ENCODE peak calls at places on chromosomes 7 and 10, in nine cellular contexts. P is NCI-H1417, T is AG08396, R is HuH-7, M is A172, W is PC-3, B is ureter, D is posterior cingulate gyrus, L is NCI-H345. F is an unnamed sample.

GRCh38 chr7:43513236-43513635 is 69.7 kb upstream of the STK17A start:
- DNase-seq in L (peak; percentile 89), M (no peak), R (no peak), W (no peak), T (no peak), P (peak; percentile 69), B (no peak), D (no peak), F (no peak)

GRCh38 chr7:57414852-57415251 is 35.1 kb upstream of the ZNF716 start:
- DNase-seq in M (no peak), T (no peak), L (no peak), B (no peak), R (no peak), D (no peak), W (no peak), P (no peak), F (no peak)

GRCh38 chr10:28891058-28891713 is 213.9 kb downstream of the BAMBI start:
- DNase-seq in T (no peak), B (no peak), W (peak; percentile 74), D (no peak), P (no peak), R (no peak), L (no peak), M (peak; percentile 12), F (peak; percentile 60)

GRCh38 chr10:89869180-89869579 is 167.8 kb downstream of the KIF20B start:
- DNase-seq in B (no peak), D (no peak), R (no peak), L (no peak), T (no peak), W (no peak), P (no peak), M (peak; percentile 31), F (no peak)

GRCh38 chr7:15692621-15693020 is 6.1 kb upstream of the MEOX2 start:
- DNase-seq in L (no peak), D (no peak), R (no peak), M (no peak), P (no peak), W (no peak), B (no peak), T (no peak), F (no peak)

GRCh38 chr7:54880326-54880989 is 121.4 kb upstream of the SEC61G start:
- DNase-seq in D (no peak), L (no peak), B (no peak), W (no peak), P (no peak), M (no peak), T (no peak), R (no peak), F (no peak)

GRCh38 chr10:30392564-30392990 is 41.4 kb upstream of the MAP3K8 start:
- DNase-seq in D (peak; percentile 67), M (peak; percentile 74), P (peak; percentile 65), T (peak; percentile 85), B (peak; percentile 70), R (peak; percentile 95), W (peak; percentile 75), L (peak; percentile 45), F (peak; percentile 59)

GRCh38 chr7:136958016-136958415 is 89.6 kb downstream of the CHRM2 start:
- DNase-seq in L (no peak), M (no peak), T (no peak), B (no peak), D (no peak), W (no peak), P (no peak), R (no peak), F (no peak)

GRCh38 chr10:80356563-80356999 is at the start of the genes DYDC1 and DYDC2:
- DNase-seq in M (no peak), D (no peak), P (peak; percentile 91), B (no peak), W (no peak), T (peak; percentile 36), R (no peak), L (peak; percentile 87), F (peak; percentile 56)

GRCh38 chr7:82044497-82045080 is 274.7 kb upstream of the HGF start:
- DNase-seq in W (peak; percentile 66), L (peak; percentile 67), T (no peak), P (peak; percentile 88), R (no peak), D (no peak), M (peak; percentile 51), B (peak; percentile 44), F (no peak)

GRCh38 chr7:6242561-6242960 is 29.9 kb downstream of the CYTH3 start:
- DNase-seq in L (no peak), T (no peak), P (no peak), W (no peak), B (no peak), R (no peak), D (no peak), M (peak; percentile 34), F (no peak)

GRCh38 chr7:100683659-100684533 is 10.2 kb downstream of the GIGYF1 start:
- DNase-seq in B (no peak), W (no peak), L (no peak), T (peak; percentile 10), P (no peak), M (no peak), D (no peak), R (no peak), F (no peak)

GRCh38 chr10:91088300-91089140 is 131.9 kb upstream of the PCGF5 start:
- DNase-seq in T (no peak), L (no peak), R (peak; percentile 8), P (peak; percentile 21), M (no peak), D (no peak), B (no peak), W (peak; percentile 29), F (no peak)

GRCh38 chr7:106891545-106892410 is 26.7 kb downstream of the PIK3CG start:
- DNase-seq in R (no peak), B (no peak), P (peak; percentile 45), W (no peak), T (no peak), M (no peak), L (peak; percentile 80), D (no peak), F (no peak)

GRCh38 chr7:122155566-122155965 is 11.5 kb upstream of the AASS start:
- DNase-seq in R (no peak), B (no peak), M (no peak), L (no peak), D (no peak), W (no peak), T (peak; percentile 12), P (no peak), F (no peak)

GRCh38 chr7:16810573-16810972 is 5.8 kb upstream of the AGR2 start:
- DNase-seq in T (no peak), P (peak; percentile 23), B (no peak), D (no peak), L (no peak), M (no peak), W (peak; percentile 76), R (no peak), F (no peak)

GRCh38 chr7:102253076-102253972 is 33.3 kb upstream of the SH2B2 start:
- DNase-seq in R (no peak), B (no peak), T (no peak), M (no peak), P (no peak), D (no peak), L (no peak), W (no peak), F (no peak)

GRCh38 chr7:27198871-27199801 is 755 bp downstream of the HOXA13 start:
- DNase-seq in P (peak; percentile 80), T (no peak), B (no peak), R (no peak), W (peak; percentile 20), M (no peak), L (peak; percentile 31), D (no peak), F (peak; percentile 40)

GRCh38 chr10:103548581-103549348 is 55.3 kb downstream of the NEURL1 start:
- DNase-seq in P (peak; percentile 78), B (no peak), W (no peak), D (no peak), T (no peak), M (no peak), L (peak; percentile 86), R (no peak), F (no peak)

GRCh38 chr10:105187243-105187642 is 546.2 kb downstream of the SORCS3 start:
- DNase-seq in M (peak; percentile 21), P (no peak), R (no peak), L (no peak), W (no peak), B (no peak), D (no peak), T (no peak), F (no peak)

GRCh38 chr7:22185559-22185958 is 171.4 kb downstream of the RAPGEF5 start:
- DNase-seq in B (no peak), D (no peak), W (no peak), M (no peak), L (no peak), R (no peak), P (peak; percentile 59), T (no peak), F (no peak)

GRCh38 chr7:50650057-50650664 is 85.0 kb upstream of the DDC start:
- DNase-seq in W (no peak), B (no peak), M (no peak), R (no peak), P (no peak), L (no peak), T (no peak), D (no peak), F (no peak)

GRCh38 chr7:27377988-27378387 is 135.4 kb downstream of the EVX1 start:
- DNase-seq in P (no peak), M (no peak), B (no peak), D (no peak), R (no peak), L (no peak), W (no peak), T (no peak), F (no peak)

GRCh38 chr10:47241256-47241655 is 58.7 kb upstream of the GDF10 start:
- DNase-seq in D (no peak), B (no peak), M (no peak), W (no peak), P (no peak), L (no peak), T (no peak), R (no peak), F (no peak)

GRCh38 chr7:14787551-14787950 is 115.0 kb downstream of the DGKB start:
- DNase-seq in M (no peak), W (no peak), B (no peak), L (no peak), R (no peak), P (no peak), T (no peak), D (no peak), F (no peak)

GRCh38 chr7:132292803-132293202 is 283.5 kb downstream of the PLXNA4 start:
- DNase-seq in R (no peak), W (peak; percentile 41), L (no peak), T (no peak), M (peak; percentile 10), B (no peak), D (no peak), P (no peak), F (peak; percentile 23)

GRCh38 chr10:44991571-44991970 is 9.2 kb upstream of the ZNF22 start:
- DNase-seq in M (no peak), D (no peak), P (no peak), B (no peak), W (no peak), L (no peak), R (no peak), T (no peak), F (no peak)

GRCh38 chr10:110010076-110011069 is 2.6 kb downstream of the ADD3 start:
- DNase-seq in W (no peak), B (no peak), M (no peak), T (no peak), P (peak; percentile 7), R (no peak), D (no peak), L (no peak), F (no peak)

GRCh38 chr7:3200504-3200903 is 100.5 kb upstream of the SDK1 start:
- DNase-seq in T (no peak), P (peak; percentile 15), B (no peak), M (peak; percentile 69), D (no peak), R (peak; percentile 35), L (no peak), W (peak; percentile 39), F (no peak)

GRCh38 chr10:90181251-90181691 is 479.9 kb downstream of the KIF20B start:
- DNase-seq in R (no peak), P (peak; percentile 4), D (no peak), L (no peak), W (no peak), T (no peak), M (peak; percentile 76), B (no peak), F (no peak)

GRCh38 chr10:122962405-122962804 is 8.4 kb upstream of the C10orf88 start:
- DNase-seq in B (no peak), T (no peak), W (no peak), D (no peak), M (no peak), R (no peak), L (no peak), P (no peak), F (no peak)

F was measured in MG63.